ENCODE peak calls at places on chromosomes 12 and 14, in ten cellular contexts. One of them, this sample, is unnamed.

GRCh38 chr12:62977419-62977818 is 42.5 kb upstream of the PPM1H start:
- DNase-seq in left ventricle myocardium superior: no peak
- DNase-seq in uterus: no peak
- DNase-seq in HuH-7: no peak
- DNase-seq in brain pericyte: no peak
- DNase-seq in AG09319: peak
- DNase-seq in COR-L47: no peak
- DNase-seq in A172: peak
- DNase-seq in endodermal cell: no peak
- DNase-seq in amniotic stem cell: no peak
- DNase-seq in this sample: no peak

GRCh38 chr14:103520657-103521437 is 1.8 kb downstream of the CKB start:
- DNase-seq in left ventricle myocardium superior: peak
- DNase-seq in uterus: peak
- DNase-seq in HuH-7: peak
- DNase-seq in brain pericyte: no peak
- DNase-seq in AG09319: no peak
- DNase-seq in COR-L47: peak
- DNase-seq in A172: peak
- DNase-seq in endodermal cell: peak
- DNase-seq in amniotic stem cell: no peak
- DNase-seq in this sample: peak

GRCh38 chr12:96091833-96092232 is 56.4 kb upstream of the LTA4H start:
- DNase-seq in left ventricle myocardium superior: no peak
- DNase-seq in uterus: no peak
- DNase-seq in HuH-7: no peak
- DNase-seq in brain pericyte: no peak
- DNase-seq in AG09319: no peak
- DNase-seq in COR-L47: no peak
- DNase-seq in A172: no peak
- DNase-seq in endodermal cell: peak
- DNase-seq in amniotic stem cell: no peak
- DNase-seq in this sample: no peak

GRCh38 chr14:33966276-33966675 is 15.4 kb upstream of the EGLN3 start:
- DNase-seq in left ventricle myocardium superior: no peak
- DNase-seq in uterus: no peak
- DNase-seq in HuH-7: no peak
- DNase-seq in brain pericyte: no peak
- DNase-seq in AG09319: no peak
- DNase-seq in COR-L47: no peak
- DNase-seq in A172: no peak
- DNase-seq in endodermal cell: no peak
- DNase-seq in amniotic stem cell: no peak
- DNase-seq in this sample: no peak

GRCh38 chr12:2683283-2684025 is 111.3 kb upstream of the FKBP4 start:
- DNase-seq in left ventricle myocardium superior: no peak
- DNase-seq in uterus: peak
- DNase-seq in HuH-7: no peak
- DNase-seq in brain pericyte: no peak
- DNase-seq in AG09319: no peak
- DNase-seq in COR-L47: no peak
- DNase-seq in A172: no peak
- DNase-seq in endodermal cell: no peak
- DNase-seq in amniotic stem cell: no peak
- DNase-seq in this sample: peak

GRCh38 chr14:37991027-37991426 is 216.7 kb upstream of the SSTR1 start:
- DNase-seq in left ventricle myocardium superior: no peak
- DNase-seq in uterus: no peak
- DNase-seq in HuH-7: no peak
- DNase-seq in brain pericyte: no peak
- DNase-seq in AG09319: no peak
- DNase-seq in COR-L47: no peak
- DNase-seq in A172: no peak
- DNase-seq in endodermal cell: no peak
- DNase-seq in amniotic stem cell: no peak
- DNase-seq in this sample: no peak

GRCh38 chr12:12503384-12504078 is 59.1 kb downstream of the DUSP16 start:
- DNase-seq in left ventricle myocardium superior: no peak
- DNase-seq in uterus: no peak
- DNase-seq in HuH-7: no peak
- DNase-seq in brain pericyte: no peak
- DNase-seq in AG09319: no peak
- DNase-seq in COR-L47: no peak
- DNase-seq in A172: no peak
- DNase-seq in endodermal cell: peak
- DNase-seq in amniotic stem cell: no peak
- DNase-seq in this sample: no peak

GRCh38 chr12:70692681-70693288 is 55.6 kb upstream of the PTPRB start:
- DNase-seq in left ventricle myocardium superior: no peak
- DNase-seq in uterus: no peak
- DNase-seq in HuH-7: peak
- DNase-seq in brain pericyte: no peak
- DNase-seq in AG09319: no peak
- DNase-seq in COR-L47: peak
- DNase-seq in A172: peak
- DNase-seq in endodermal cell: no peak
- DNase-seq in amniotic stem cell: no peak
- DNase-seq in this sample: no peak

GRCh38 chr14:74573421-74574091 is 38.5 kb downstream of the LTBP2 start:
- DNase-seq in left ventricle myocardium superior: no peak
- DNase-seq in uterus: no peak
- DNase-seq in HuH-7: peak
- DNase-seq in brain pericyte: no peak
- DNase-seq in AG09319: no peak
- DNase-seq in COR-L47: no peak
- DNase-seq in A172: peak
- DNase-seq in endodermal cell: peak
- DNase-seq in amniotic stem cell: no peak
- DNase-seq in this sample: no peak

GRCh38 chr12:106769078-106769477 is 5.4 kb upstream of the RIC8B start:
- DNase-seq in left ventricle myocardium superior: no peak
- DNase-seq in uterus: no peak
- DNase-seq in HuH-7: peak
- DNase-seq in brain pericyte: no peak
- DNase-seq in AG09319: no peak
- DNase-seq in COR-L47: no peak
- DNase-seq in A172: peak
- DNase-seq in endodermal cell: peak
- DNase-seq in amniotic stem cell: no peak
- DNase-seq in this sample: no peak

GRCh38 chr12:41013921-41014642 is 174.0 kb upstream of the PDZRN4 start:
- DNase-seq in left ventricle myocardium superior: no peak
- DNase-seq in uterus: no peak
- DNase-seq in HuH-7: no peak
- DNase-seq in brain pericyte: no peak
- DNase-seq in AG09319: no peak
- DNase-seq in COR-L47: no peak
- DNase-seq in A172: peak
- DNase-seq in endodermal cell: no peak
- DNase-seq in amniotic stem cell: no peak
- DNase-seq in this sample: no peak

GRCh38 chr12:57244306-57244696 is 6.7 kb downstream of the STAC3 start:
- DNase-seq in left ventricle myocardium superior: no peak
- DNase-seq in uterus: no peak
- DNase-seq in HuH-7: no peak
- DNase-seq in brain pericyte: no peak
- DNase-seq in AG09319: no peak
- DNase-seq in COR-L47: no peak
- DNase-seq in A172: no peak
- DNase-seq in endodermal cell: peak
- DNase-seq in amniotic stem cell: no peak
- DNase-seq in this sample: no peak

This sample was measured in kidney.